ENCODE peak calls at places on chromosomes 4 and X, in nine cellular contexts. Z is thoracic aorta; Y is A549; R is activated CD8-positive, alpha-beta T cell treated with anti-CD3 and anti-CD28 coated beads, Interleukin-2, amount 10 ng/mL, durations not matched to agents 7 days and 5 days; M is pancreas; K is WTC11; S is left cardiac atrium; H is activated B cell treated with CpG ODN at 0.5 μM for 24 hours; T is T-cell. B is an unnamed sample.

GRCh38 chr4:4289575-4289929 is 402 bp downstream of the LYAR start:
- ATAC-seq in Z (no peak), Y (peak), S (no peak), T (no peak), M (peak), K (no peak), H (peak), R (peak), B (peak)

GRCh38 chr4:17512973-17513665 is 1.2 kb upstream of the QDPR start:
- ATAC-seq in Y (no peak), H (no peak), Z (no peak), T (no peak), K (no peak), R (no peak), S (no peak), M (no peak), B (no peak)

GRCh38 chrX:20432746-20433374 is 166.2 kb upstream of the RPS6KA3 start:
- ATAC-seq in S (no peak), M (no peak), T (no peak), K (no peak), H (peak), R (no peak), Y (no peak), Z (no peak), B (peak)

GRCh38 chrX:69142688-69143239 is 22.5 kb downstream of the PJA1 start:
- ATAC-seq in R (no peak), K (peak), Y (no peak), Z (no peak), S (no peak), T (no peak), M (no peak), H (no peak), B (no peak)

GRCh38 chrX:112867570-112867969 is 26.9 kb upstream of the AMOT start:
- ATAC-seq in S (no peak), T (no peak), R (no peak), K (peak), H (no peak), Z (no peak), M (peak), Y (no peak), B (no peak)

GRCh38 chr4:128573781-128574508 is 235.6 kb upstream of the JADE1 start:
- ATAC-seq in Z (no peak), M (peak), S (peak), Y (peak), K (no peak), T (no peak), R (no peak), H (no peak), B (no peak)

GRCh38 chr4:7804759-7805385 is 134.8 kb downstream of the AFAP1 start:
- ATAC-seq in R (no peak), T (no peak), S (no peak), M (no peak), H (no peak), Z (no peak), Y (no peak), K (no peak), B (no peak)

GRCh38 chr4:122480023-122480422 is 23.5 kb upstream of the IL2 start:
- ATAC-seq in T (no peak), Z (no peak), H (no peak), R (no peak), K (no peak), M (no peak), S (peak), Y (no peak), B (no peak)

GRCh38 chrX:28581522-28581921 is 5.7 kb upstream of the IL1RAPL1 start:
- ATAC-seq in M (no peak), S (no peak), Z (no peak), T (no peak), Y (no peak), R (no peak), K (peak), H (no peak), B (no peak)

GRCh38 chr4:150867148-150867547 is 147.9 kb downstream of the LRBA start:
- ATAC-seq in K (peak), R (peak), M (peak), S (peak), Z (no peak), Y (peak), H (peak), T (peak), B (peak)

GRCh38 chrX:48958635-48959094 is 1.3 kb upstream of the OTUD5 start:
- ATAC-seq in M (peak), K (no peak), S (peak), Y (no peak), H (no peak), R (no peak), Z (peak), T (no peak), B (no peak)

GRCh38 chr4:158209825-158210807 is at the start of gene TMEM144:
- ATAC-seq in H (peak), M (peak), T (no peak), K (peak), S (peak), Z (peak), R (peak), Y (peak), B (peak)

GRCh38 chrX:32150141-32150540 is 1061.2 kb downstream of the DMD start:
- ATAC-seq in M (no peak), R (no peak), H (no peak), K (no peak), Z (no peak), S (no peak), Y (no peak), T (no peak), B (no peak)

GRCh38 chr4:151430737-151431457 is 21.9 kb downstream of the FHIP1A start:
- ATAC-seq in Z (no peak), Y (no peak), T (no peak), M (peak), S (no peak), H (no peak), K (peak), R (no peak), B (no peak)

B was measured in stimulated activated memory B cell treated with anti-CD40 and anti-IgM and Interleukin-4, amounts not matched to agents 10 μg/mL and 1 μg/mL and 100 μg/mL, for 72 hours.